ENCODE peak calls at places on chromosomes 2 and 18, in five cellular contexts. L, G, W, H and I are unnamed samples. For H3K4me1, the result is how much of the 10 kb centered on the place peaks cover.

GRCh38 chr18:76328145-76328544 is 166.9 kb downstream of the ZNF516 start:
- DNase-seq in L (no peak), G (no peak), W (no peak), H (no peak), I (no peak)

GRCh38 chr18:45957100-45957499 is 10.0 kb downstream of the EPG5 start:
- DNase-seq in L (no peak), G (no peak), W (no peak), H (no peak), I (no peak)

GRCh38 chr2:102278720-102279390 is 32.5 kb upstream of the IL1RL1 start:
- DNase-seq in L (no peak), G (no peak), W (peak), H (no peak), I (no peak)

GRCh38 chr2:238636269-238637073 is 209.7 kb downstream of the ASB1 start:
- DNase-seq in L (no peak), G (no peak), W (no peak), H (no peak), I (no peak)

GRCh38 chr2:204545861-204546773 is 842 bp downstream of the PARD3B start:
- DNase-seq in L (no peak), G (peak), W (no peak), H (peak), I (peak)

GRCh38 chr2:105777506-105778343 is 33.0 kb downstream of the NCK2 start:
- DNase-seq in L (no peak), G (no peak), W (no peak), H (no peak), I (no peak)

GRCh38 chr18:57915848-57916596 is 112.9 kb upstream of the ATP8B1 start:
- DNase-seq in L (no peak), G (no peak), W (no peak), H (no peak), I (no peak)

GRCh38 chr2:159195719-159196118 is 90.8 kb downstream of the WDSUB1 start:
- DNase-seq in L (no peak), G (no peak), W (no peak), H (no peak), I (no peak)

GRCh38 chr2:149050188-149050587 is 11.7 kb downstream of the LYPD6B start:
- DNase-seq in L (no peak), G (no peak), W (no peak), H (no peak), I (no peak)

GRCh38 chr2:205197468-205198129 is 484.7 kb upstream of the NRP2 start:
- DNase-seq in L (peak), G (no peak), W (no peak), H (peak), I (no peak)

GRCh38 chr2:6917071-6917760 is at the start of gene RNF144A:
- DNase-seq in L (peak), G (peak), W (peak), H (peak), I (peak)

GRCh38 chr2:172953411-172953810 is 122.2 kb upstream of the MAP3K20 start:
- DNase-seq in L (no peak), G (no peak), W (no peak), H (no peak), I (no peak)
- H3K4me1 ChIP-seq in L (under half), G (under half), W (under half), H (under half), I (under half)

GRCh38 chr2:37887286-37887685 is 37.8 kb upstream of the RMDN2 start:
- DNase-seq in L (no peak), G (no peak), W (no peak), H (no peak), I (no peak)
- H3K4me1 ChIP-seq in L (under half), G (under half), W (under half), H (under half), I (under half)

DNA sequence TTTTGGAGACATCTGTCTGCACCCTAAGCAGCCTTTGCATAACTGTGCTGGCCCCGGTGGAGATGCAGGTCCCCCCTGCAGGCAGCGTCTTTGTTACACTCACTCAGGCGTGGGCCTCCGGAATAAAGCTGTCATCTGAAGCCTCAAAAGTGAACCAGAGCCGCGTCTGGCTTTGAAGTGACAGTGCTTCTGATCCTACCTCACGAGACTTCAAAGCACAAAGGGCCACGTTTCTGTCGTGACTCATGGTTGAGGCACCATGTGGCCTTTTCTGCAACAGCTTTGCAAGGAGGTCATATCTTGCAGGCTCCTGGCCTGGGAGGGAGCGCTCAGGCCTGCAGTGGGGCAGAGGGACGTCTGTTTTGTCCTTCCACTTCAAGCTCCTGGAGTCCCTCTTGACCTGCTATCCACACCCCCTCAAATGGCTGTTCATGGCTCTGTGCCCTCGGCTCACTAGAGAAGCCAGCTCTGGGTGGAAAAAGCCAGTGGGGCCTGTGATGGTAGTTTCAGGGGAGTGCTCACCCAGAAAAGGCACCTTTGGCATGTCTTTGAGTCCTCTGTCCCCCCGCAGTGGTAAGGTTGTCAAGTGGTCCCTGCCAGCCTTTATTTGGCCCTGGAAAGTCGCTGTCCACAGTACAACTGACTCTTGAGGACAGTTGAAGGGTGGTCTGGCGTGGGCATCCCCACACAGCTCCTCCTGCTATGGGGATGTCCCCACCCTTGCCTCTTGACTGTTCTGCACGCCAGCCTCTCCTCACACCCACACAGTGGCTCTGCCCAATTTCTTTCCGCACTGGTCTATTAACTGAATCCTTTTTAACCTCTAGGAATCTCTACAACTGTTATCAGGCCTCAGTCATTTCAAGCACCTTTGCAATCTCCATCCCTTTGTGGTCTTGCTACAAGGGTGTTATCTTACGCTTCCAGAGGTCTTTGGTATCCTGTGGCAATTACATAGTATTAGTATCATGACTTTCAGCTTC is 19.3 kb downstream of the GPR55 start:
- DNase-seq in L (peak), G (no peak), W (peak), H (no peak), I (peak)
- H3K4me1 ChIP-seq in L (under half), G (under half), W (under half), H (under half), I (under half)

DNA sequence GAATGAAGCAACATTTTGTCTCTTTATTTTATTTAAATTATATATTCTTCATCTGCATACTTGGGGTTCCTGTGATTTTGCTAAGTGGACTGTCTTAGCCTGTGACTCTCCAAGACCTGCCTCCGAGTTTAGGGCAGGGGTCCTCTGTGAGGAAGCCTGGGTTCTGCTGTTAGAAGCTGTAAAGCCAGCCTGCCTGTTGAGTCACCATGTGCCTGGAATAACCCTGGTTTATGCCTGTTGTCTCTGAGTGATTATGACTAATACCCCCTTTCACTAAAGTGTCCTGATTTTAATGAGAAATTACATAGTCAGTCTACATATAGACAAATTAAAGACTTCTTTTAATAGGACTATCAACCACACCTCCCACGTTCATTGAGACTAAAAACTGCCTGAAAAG is 369.1 kb downstream of the ZNF521 start:
- DNase-seq in L (no peak), G (no peak), W (no peak), H (no peak), I (no peak)
- H3K4me1 ChIP-seq in L (under half), G (under half), W (under half), H (under half), I (under half)

GRCh38 chr18:80233201-80233835 is 14.0 kb downstream of the PARD6G start:
- DNase-seq in L (no peak), G (no peak), W (no peak), H (no peak), I (no peak)

GRCh38 chr18:80232030-80232429 is 15.3 kb downstream of the PARD6G start:
- DNase-seq in L (no peak), G (no peak), W (no peak), H (no peak), I (no peak)

GRCh38 chr18:80232710-80233109 is 14.6 kb downstream of the PARD6G start:
- DNase-seq in L (no peak), G (no peak), W (no peak), H (no peak), I (no peak)

GRCh38 chr18:80234398-80234797 is 12.9 kb downstream of the PARD6G start:
- DNase-seq in L (no peak), G (no peak), W (no peak), H (no peak), I (no peak)

DNA sequence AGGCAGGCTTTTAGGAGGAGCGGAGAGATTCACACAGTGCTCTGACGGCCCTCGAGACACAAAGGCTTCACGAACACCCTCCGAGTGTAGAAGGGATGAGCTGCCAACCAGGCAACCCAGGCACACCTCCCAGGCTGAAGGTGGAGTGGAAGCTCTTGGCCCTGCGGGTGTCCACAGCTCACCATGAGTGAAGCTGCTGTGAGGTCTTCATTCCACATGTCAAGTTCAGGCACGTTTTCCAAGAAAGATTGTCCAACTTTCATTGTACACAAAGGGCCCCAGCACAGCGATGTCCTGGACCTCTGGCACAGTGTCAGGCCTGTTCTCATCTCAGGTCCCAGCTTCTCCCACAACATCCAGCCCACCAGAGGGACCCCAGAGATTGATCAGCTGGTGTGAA is 13.4 kb downstream of the PARD6G start:
- DNase-seq in L (no peak), G (no peak), W (no peak), H (no peak), I (no peak)
- H3K4me1 ChIP-seq in L (under half), G (under half), W (under half), H (under half), I (under half)

GRCh38 chr18:79397830-79398761 is 2.4 kb downstream of the NFATC1 start:
- DNase-seq in L (no peak), G (no peak), W (no peak), H (no peak), I (no peak)
- H3K4me1 ChIP-seq in L (half or more), G (under half), W (under half), H (under half), I (half or more)